ENCODE peak calls at places on chromosomes 1 and 21, in eight cellular contexts. H is naive thymus-derived CD4-positive, alpha-beta T cell; F is mucosa of descending colon; S is AG04449; X is heart left ventricle; J is NT2/D1; K is fibroblast of pulmonary artery; P is PC-3. V is an unnamed sample.

GRCh38 chr1:226489718-226490440 is 58.7 kb upstream of the STUM start:
- DNase-seq in H (no peak), F (no peak), S (no peak), X (no peak), J (no peak), K (no peak), P (peak), V (no peak)

GRCh38 chr1:39159224-39160036 is 45.1 kb upstream of the MACF1 start:
- DNase-seq in H (no peak), F (peak), S (no peak), X (no peak), J (peak), K (peak), P (peak), V (peak)

GRCh38 chr1:241012708-241013340 is 344.2 kb downstream of the RGS7 start:
- DNase-seq in H (no peak), F (no peak), S (no peak), X (no peak), J (peak), K (no peak), P (no peak), V (no peak)

GRCh38 chr1:206503591-206504362 is 3.6 kb upstream of the RASSF5 start:
- DNase-seq in H (no peak), F (no peak), S (peak), X (peak), J (no peak), K (peak), P (peak), V (peak)

GRCh38 chr1:39394598-39394997 is 96.8 kb upstream of the BMP8A start:
- DNase-seq in H (no peak), F (no peak), S (no peak), X (no peak), J (no peak), K (no peak), P (peak), V (no peak)

GRCh38 chr1:223421676-223422075 is 28.5 kb downstream of the CCDC185 start:
- DNase-seq in H (no peak), F (no peak), S (no peak), X (no peak), J (no peak), K (no peak), P (no peak), V (no peak)

GRCh38 chr1:53398091-53398490 is 61.1 kb upstream of the DMRTB1 start:
- DNase-seq in H (no peak), F (no peak), S (no peak), X (no peak), J (peak), K (peak), P (no peak), V (no peak)

GRCh38 chr1:63547621-63548294 is 24.4 kb downstream of the EFCAB7 start:
- DNase-seq in H (no peak), F (no peak), S (no peak), X (no peak), J (no peak), K (peak), P (no peak), V (peak)

GRCh38 chr1:112520166-112520565 is 11.4 kb downstream of the WNT2B start:
- DNase-seq in H (no peak), F (no peak), S (no peak), X (no peak), J (no peak), K (no peak), P (no peak), V (no peak)

GRCh38 chr1:211874521-211875347 is 44.2 kb upstream of the LPGAT1 start:
- DNase-seq in H (no peak), F (no peak), S (no peak), X (peak), J (no peak), K (no peak), P (no peak), V (no peak)

GRCh38 chr1:180178511-180179161 is 24.0 kb downstream of the QSOX1 start:
- DNase-seq in H (peak), F (no peak), S (no peak), X (peak), J (no peak), K (peak), P (peak), V (no peak)

GRCh38 chr1:43521716-43522115 is 9.0 kb upstream of the PTPRF start:
- DNase-seq in H (no peak), F (no peak), S (no peak), X (no peak), J (no peak), K (no peak), P (no peak), V (no peak)

GRCh38 chr1:110495926-110496600 is 22.9 kb downstream of the KCNA10 start:
- DNase-seq in H (peak), F (no peak), S (peak), X (peak), J (peak), K (peak), P (peak), V (peak)

GRCh38 chr21:36325373-36326010 is 5.5 kb downstream of the MORC3 start:
- DNase-seq in H (no peak), F (no peak), S (no peak), X (no peak), J (no peak), K (no peak), P (peak), V (no peak)

GRCh38 chr1:162388615-162389014 is 7.1 kb downstream of the C1orf226 start:
- DNase-seq in H (no peak), F (no peak), S (no peak), X (no peak), J (no peak), K (peak), P (no peak), V (no peak)

GRCh38 chr1:50970927-50971582 is 1.0 kb downstream of the CDKN2C start:
- DNase-seq in H (no peak), F (no peak), S (no peak), X (no peak), J (no peak), K (no peak), P (peak), V (no peak)
- H3K4me3 ChIP-seq in H (peak), F (no peak), S (peak), X (peak), J (no peak), K (peak), P (peak), V (peak)

GRCh38 chr1:61952675-61953074 is 210.4 kb downstream of the PATJ start:
- DNase-seq in H (no peak), F (no peak), S (no peak), X (no peak), J (no peak), K (no peak), P (no peak), V (no peak)

GRCh38 chr1:61950418-61950817 is 208.1 kb downstream of the PATJ start:
- DNase-seq in H (no peak), F (no peak), S (no peak), X (no peak), J (no peak), K (peak), P (peak), V (no peak)

GRCh38 chr1:61953790-61954150 is 211.5 kb downstream of the PATJ start:
- DNase-seq in H (no peak), F (no peak), S (no peak), X (no peak), J (no peak), K (no peak), P (no peak), V (no peak)

GRCh38 chr1:61953076-61953789 is 211.0 kb downstream of the PATJ start:
- DNase-seq in H (no peak), F (no peak), S (no peak), X (no peak), J (no peak), K (no peak), P (no peak), V (peak)

DNA sequence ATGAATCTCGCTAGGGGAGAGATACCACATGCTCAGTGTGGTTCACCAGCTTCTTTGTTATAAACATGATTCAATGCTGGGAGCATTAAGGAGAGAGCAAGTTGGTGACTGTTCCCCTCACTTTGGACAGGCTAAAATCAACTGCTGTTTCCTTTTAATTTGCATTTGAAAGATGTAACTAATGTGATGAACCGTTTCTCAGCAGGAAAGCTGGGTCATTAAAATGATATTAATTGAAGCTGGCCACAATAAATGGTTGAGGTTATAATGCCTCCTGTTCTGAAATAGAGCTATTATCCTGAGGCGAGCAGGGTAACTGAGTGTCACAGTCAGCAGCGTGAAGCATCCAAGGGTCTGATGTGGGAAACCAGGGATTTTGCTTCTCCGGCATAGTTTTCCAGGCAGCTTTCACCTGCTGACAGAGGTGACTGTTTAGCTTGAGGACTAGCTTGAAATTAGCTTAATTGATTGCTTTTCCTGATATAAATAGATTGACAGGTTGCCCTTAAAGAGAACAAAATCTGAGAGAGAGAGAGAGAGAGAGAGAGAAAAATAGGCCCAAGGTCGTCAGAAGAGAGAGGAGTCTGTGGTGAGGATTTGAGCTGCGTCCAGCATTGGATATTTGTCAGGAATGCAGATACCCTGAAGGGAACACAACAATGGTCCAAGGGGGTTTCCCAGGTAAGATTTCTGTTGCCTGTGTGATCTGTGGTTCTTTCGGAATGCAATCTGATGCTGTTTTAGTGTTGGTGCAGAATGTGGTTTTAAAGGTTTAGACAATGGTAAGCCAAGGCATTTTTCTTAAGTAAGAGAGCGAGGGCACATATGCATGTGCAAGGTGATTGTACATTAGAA is 209.7 kb downstream of the PATJ start:
- DNase-seq in H (no peak), F (no peak), S (no peak), X (no peak), J (peak), K (peak), P (peak), V (peak)
- H3K4me3 ChIP-seq in H (no peak), F (no peak), S (no peak), X (peak), J (no peak), K (no peak), P (no peak), V (no peak)

DNA sequence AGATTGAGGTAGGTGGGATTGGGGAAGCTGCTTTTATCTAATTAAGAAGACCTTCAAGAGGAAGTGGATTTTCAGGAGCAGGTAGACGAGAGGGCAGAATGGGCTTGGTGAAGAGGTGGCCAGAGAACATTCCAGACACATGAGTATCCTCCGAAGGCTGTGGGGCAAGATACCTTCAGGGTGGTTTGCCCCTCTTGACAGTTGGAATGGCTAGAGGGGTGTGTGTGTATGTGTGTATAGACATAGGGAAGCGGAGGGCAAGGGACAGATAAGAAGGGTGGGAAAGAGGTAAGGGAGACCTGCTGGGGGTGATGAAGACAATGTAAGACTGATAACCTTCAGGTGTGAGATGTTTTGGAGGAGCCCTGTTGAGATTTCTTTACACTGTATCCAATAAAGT is 46.8 kb upstream of the TSPAN2 start:
- DNase-seq in H (no peak), F (no peak), S (no peak), X (no peak), J (no peak), K (no peak), P (peak), V (no peak)
- H3K4me3 ChIP-seq in H (no peak), F (no peak), S (no peak), X (no peak), J (no peak), K (no peak), P (peak), V (no peak)

DNA sequence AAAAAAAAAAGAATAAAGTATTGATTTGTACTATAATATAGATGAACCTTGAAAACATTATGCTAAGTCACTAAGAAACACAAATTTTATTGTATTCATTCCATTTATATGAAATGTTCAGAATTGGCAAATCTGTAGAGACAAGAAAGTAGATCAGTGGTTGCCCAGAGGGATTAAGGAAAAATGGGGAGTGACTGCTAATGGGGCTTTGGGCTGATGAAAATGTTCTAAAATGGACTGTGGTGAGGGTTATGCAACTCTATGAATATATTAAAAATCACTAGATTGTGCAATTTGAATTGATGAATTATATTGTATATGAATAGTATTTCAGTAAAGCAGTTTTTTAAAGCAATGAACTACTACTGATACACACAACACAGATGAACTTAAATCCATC is 10.0 kb downstream of the GDAP2 start:
- DNase-seq in H (no peak), F (no peak), S (no peak), X (no peak), J (no peak), K (no peak), P (no peak), V (no peak)
- H3K4me3 ChIP-seq in H (no peak), F (no peak), S (no peak), X (no peak), J (no peak), K (no peak), P (no peak), V (no peak)

GRCh38 chr1:6419803-6420593 is at the start of gene HES2:
- DNase-seq in H (no peak), F (peak), S (no peak), X (no peak), J (no peak), K (no peak), P (peak), V (no peak)
- H3K4me3 ChIP-seq in H (no peak), F (peak), S (no peak), X (peak), J (no peak), K (peak), P (peak), V (peak)

GRCh38 chr1:113760102-113760804 is 967 bp upstream of the PHTF1 start:
- DNase-seq in H (no peak), F (no peak), S (no peak), X (no peak), J (no peak), K (no peak), P (no peak), V (no peak)
- H3K4me3 ChIP-seq in H (peak), F (no peak), S (peak), X (peak), J (peak), K (peak), P (peak), V (peak)

GRCh38 chr1:12446593-12446992 is 171.4 kb downstream of the DHRS3 start:
- DNase-seq in H (no peak), F (no peak), S (no peak), X (no peak), J (no peak), K (no peak), P (no peak), V (no peak)

GRCh38 chr1:12450090-12450764 is 167.8 kb downstream of the DHRS3 start:
- DNase-seq in H (no peak), F (no peak), S (no peak), X (peak), J (no peak), K (no peak), P (no peak), V (no peak)

GRCh38 chr1:12447849-12448312 is 170.1 kb downstream of the DHRS3 start:
- DNase-seq in H (no peak), F (no peak), S (no peak), X (no peak), J (no peak), K (no peak), P (no peak), V (peak)

GRCh38 chr1:12447301-12447700 is 170.7 kb downstream of the DHRS3 start:
- DNase-seq in H (no peak), F (no peak), S (no peak), X (no peak), J (no peak), K (no peak), P (no peak), V (peak)

DNA sequence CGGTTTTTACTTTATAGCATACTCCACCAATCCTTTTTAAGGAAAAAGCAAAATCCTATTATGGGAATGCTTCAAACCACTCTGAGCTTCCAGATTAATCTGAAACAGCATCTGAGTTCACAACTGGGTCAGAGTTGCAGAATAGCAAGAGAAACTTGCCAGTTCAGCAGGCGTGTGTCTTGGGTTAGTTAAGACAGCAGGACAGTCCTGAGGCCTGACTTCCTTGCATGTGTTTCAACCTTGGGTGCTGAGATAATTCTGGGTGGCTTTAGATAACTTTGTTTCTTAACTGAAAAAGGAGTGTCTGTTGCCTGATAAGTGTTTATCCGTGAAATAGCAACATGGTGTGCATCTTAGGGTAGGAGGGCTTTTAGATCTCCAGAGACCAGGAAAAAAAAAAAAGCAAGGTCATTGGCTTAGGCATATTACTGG is 169.2 kb downstream of the DHRS3 start:
- DNase-seq in H (no peak), F (no peak), S (no peak), X (no peak), J (no peak), K (no peak), P (no peak), V (peak)
- H3K4me3 ChIP-seq in H (peak), F (no peak), S (no peak), X (no peak), J (no peak), K (no peak), P (no peak), V (no peak)

GRCh38 chr1:182520746-182521145 is 68.3 kb downstream of the RNASEL start:
- DNase-seq in H (no peak), F (no peak), S (peak), X (no peak), J (no peak), K (peak), P (no peak), V (no peak)
- H3K4me3 ChIP-seq in H (no peak), F (no peak), S (no peak), X (no peak), J (no peak), K (no peak), P (no peak), V (no peak)

GRCh38 chr1:24005163-24005562 is 25.0 kb upstream of the SRSF10 start:
- DNase-seq in H (no peak), F (no peak), S (no peak), X (no peak), J (no peak), K (no peak), P (no peak), V (no peak)

GRCh38 chr1:24004132-24004531 is 24.0 kb upstream of the SRSF10 start:
- DNase-seq in H (no peak), F (no peak), S (no peak), X (no peak), J (no peak), K (no peak), P (no peak), V (no peak)

GRCh38 chr1:24003331-24003972 is 23.3 kb upstream of the SRSF10 start:
- DNase-seq in H (no peak), F (no peak), S (no peak), X (no peak), J (peak), K (peak), P (peak), V (peak)

GRCh38 chr1:23999156-23999671 is 19.1 kb upstream of the SRSF10 start:
- DNase-seq in H (no peak), F (no peak), S (no peak), X (no peak), J (no peak), K (no peak), P (no peak), V (no peak)

DNA sequence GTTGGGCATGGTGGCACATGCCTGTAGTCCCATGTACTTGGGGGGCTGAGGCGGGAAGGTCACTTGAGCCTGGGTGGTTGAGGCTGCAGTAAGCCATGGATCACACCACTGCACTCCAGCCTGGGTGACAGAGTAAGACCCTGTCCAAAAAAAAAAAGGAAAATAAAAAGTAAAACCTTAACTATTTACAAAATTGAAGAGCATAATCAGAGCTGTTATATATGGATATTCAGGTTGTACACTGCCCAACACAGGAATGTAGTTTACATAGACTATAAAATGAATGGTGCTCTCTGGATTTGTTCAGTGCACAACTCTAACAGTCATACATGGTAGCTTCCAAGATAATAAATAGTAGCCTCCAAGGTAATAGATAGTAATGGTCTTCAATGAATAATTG is 22.5 kb upstream of the SRSF10 start:
- DNase-seq in H (no peak), F (no peak), S (no peak), X (no peak), J (no peak), K (no peak), P (no peak), V (no peak)
- H3K4me3 ChIP-seq in H (no peak), F (no peak), S (no peak), X (no peak), J (no peak), K (no peak), P (no peak), V (no peak)

V was measured in AG09309.